ENCODE peak calls at places on chromosomes 1 and 21, in four cellular contexts. One of them, this sample, is unnamed.

GRCh38 chr1:149949911-149950310 is 13.2 kb upstream of the MTMR11 start:
- DNase-seq in IMR-90: no peak
- DNase-seq in neuronal stem cell: no peak
- DNase-seq in H1: no peak
- DNase-seq in this sample: no peak

GRCh38 chr21:32240708-32241433 is 38.0 kb downstream of the MIS18A start:
- DNase-seq in IMR-90: peak; percentile 54
- DNase-seq in neuronal stem cell: no peak
- DNase-seq in H1: no peak
- DNase-seq in this sample: no peak

GRCh38 chr1:24084050-24084449 is 27.9 kb downstream of the MYOM3 start:
- DNase-seq in IMR-90: no peak
- DNase-seq in neuronal stem cell: no peak
- DNase-seq in H1: no peak
- DNase-seq in this sample: no peak

GRCh38 chr21:22076471-22076870 is 1078.3 kb downstream of the NCAM2 start:
- DNase-seq in IMR-90: no peak
- DNase-seq in neuronal stem cell: peak; percentile 39
- DNase-seq in H1: no peak
- DNase-seq in this sample: no peak

GRCh38 chr1:109793089-109793485 is 29.4 kb upstream of the EPS8L3 start:
- DNase-seq in IMR-90: no peak
- DNase-seq in neuronal stem cell: no peak
- DNase-seq in H1: no peak
- DNase-seq in this sample: no peak

GRCh38 chr1:10734900-10735602 is 61.4 kb downstream of the CASZ1 start:
- DNase-seq in IMR-90: no peak
- DNase-seq in neuronal stem cell: peak; percentile 44
- DNase-seq in H1: no peak
- DNase-seq in this sample: peak; percentile 27

GRCh38 chr1:234893725-234894630 is 234.7 kb downstream of the TOMM20 start:
- DNase-seq in IMR-90: peak; percentile 80
- DNase-seq in neuronal stem cell: no peak
- DNase-seq in H1: no peak
- DNase-seq in this sample: no peak

GRCh38 chr1:201714542-201715276 is 114.2 kb upstream of the IPO9 start:
- DNase-seq in IMR-90: peak; percentile 100
- DNase-seq in neuronal stem cell: no peak
- DNase-seq in H1: no peak
- DNase-seq in this sample: peak; percentile 95

GRCh38 chr1:64049900-64050540 is 153.4 kb upstream of the UBE2U start:
- DNase-seq in IMR-90: no peak
- DNase-seq in neuronal stem cell: no peak
- DNase-seq in H1: no peak
- DNase-seq in this sample: no peak

GRCh38 chr1:178928041-178928440 is 57.2 kb upstream of the ANGPTL1 start:
- DNase-seq in IMR-90: no peak
- DNase-seq in neuronal stem cell: no peak
- DNase-seq in H1: no peak
- DNase-seq in this sample: no peak

DNA sequence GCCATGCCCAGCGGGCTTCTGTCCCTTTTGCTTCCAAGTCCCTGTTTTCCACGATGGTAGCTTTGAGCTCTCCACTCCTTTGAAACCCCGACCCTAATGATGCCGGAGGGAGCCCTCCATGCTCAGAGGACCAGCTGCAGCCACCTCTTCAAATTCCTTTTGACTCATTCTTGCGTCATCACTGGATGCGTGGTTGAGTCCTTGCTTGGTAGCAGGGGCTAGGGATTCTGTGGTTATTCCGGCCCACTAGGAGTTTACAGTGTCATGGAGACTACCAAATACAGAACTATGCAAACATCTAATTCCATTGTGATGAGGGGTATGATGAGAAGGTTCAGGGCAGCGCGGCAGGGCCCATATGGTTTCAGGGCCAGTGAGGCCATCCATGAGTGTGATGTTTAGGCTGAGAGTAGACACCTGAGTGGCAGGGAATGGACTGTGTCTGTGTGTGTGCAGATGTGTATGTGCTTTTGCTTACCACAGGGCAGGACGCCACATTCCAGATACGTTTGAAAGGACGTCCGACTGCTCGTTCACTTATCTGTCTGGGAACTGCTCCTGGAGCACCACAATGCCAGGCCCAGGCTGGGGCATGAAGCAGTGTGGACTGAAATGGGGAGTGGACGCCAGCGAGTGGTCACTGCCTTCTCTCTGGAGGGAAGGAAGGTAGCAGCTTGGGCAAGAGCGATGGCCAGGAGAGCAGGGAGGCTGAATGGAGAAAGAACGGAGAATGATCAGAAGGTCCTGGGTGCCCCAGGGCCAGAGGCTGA is 30.4 kb upstream of the ZBTB21 start:
- DNase-seq in IMR-90: peak; percentile 100
- DNase-seq in neuronal stem cell: no peak
- DNase-seq in H1: no peak
- DNase-seq in this sample: peak; percentile 36
- H3K9ac ChIP-seq in IMR-90: peak overlapping the region; percentile 80
- H3K9ac ChIP-seq in neuronal stem cell: no peak overlapping the region
- H3K9ac ChIP-seq in H1: no peak overlapping the region
- H3K9ac ChIP-seq in this sample: no peak overlapping the region

DNA sequence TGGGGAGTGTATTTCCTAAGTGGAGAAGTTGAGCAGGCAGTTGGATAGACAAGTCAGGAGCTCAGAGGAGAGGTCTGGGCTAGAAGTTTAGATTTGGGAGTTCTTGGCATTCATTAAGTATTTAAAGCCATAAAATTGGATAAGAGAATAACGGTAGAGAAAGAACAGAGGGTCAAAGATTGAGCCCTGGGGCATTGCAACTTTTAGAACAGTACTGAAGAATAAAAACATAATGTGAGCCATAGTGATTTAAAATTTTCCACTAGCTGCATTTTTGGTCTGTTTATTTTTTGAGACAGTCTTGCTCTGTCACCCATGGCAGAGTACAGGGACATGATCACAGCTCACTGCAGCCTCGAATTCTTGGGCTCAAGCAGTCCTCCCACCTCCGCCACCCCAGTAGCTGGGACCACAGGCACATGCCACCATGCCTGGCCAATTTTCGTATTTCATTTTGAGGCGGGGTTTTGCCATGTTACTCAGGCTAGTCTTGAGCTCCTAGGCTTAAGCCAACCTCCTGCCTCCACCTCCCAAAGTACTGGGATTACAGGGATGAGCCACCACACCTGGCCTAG is 85.9 kb upstream of the SOX13 start:
- DNase-seq in IMR-90: no peak
- DNase-seq in neuronal stem cell: no peak
- DNase-seq in H1: no peak
- DNase-seq in this sample: no peak
- H3K4ac ChIP-seq in IMR-90: no peak overlapping the region
- H3K4ac ChIP-seq in neuronal stem cell: no peak overlapping the region
- H3K4ac ChIP-seq in H1: no peak overlapping the region
- H3K4ac ChIP-seq in this sample: no peak overlapping the region

GRCh38 chr1:196607940-196608339 is 300 bp downstream of the KCNT2 start:
- DNase-seq in IMR-90: no peak
- DNase-seq in neuronal stem cell: no peak
- DNase-seq in H1: no peak
- DNase-seq in this sample: no peak
- H3K9ac ChIP-seq in IMR-90: peak overlapping the region; percentile 77
- H3K9ac ChIP-seq in neuronal stem cell: peak overlapping the region; percentile 86
- H3K9ac ChIP-seq in H1: peak overlapping the region; percentile 75
- H3K9ac ChIP-seq in this sample: peak overlapping the region; percentile 70

GRCh38 chr21:37367301-37367757 is 756 bp downstream of the DYRK1A start:
- DNase-seq in IMR-90: no peak
- DNase-seq in neuronal stem cell: no peak
- DNase-seq in H1: no peak
- DNase-seq in this sample: no peak
- H3K4ac ChIP-seq in IMR-90: no peak overlapping the region
- H3K4ac ChIP-seq in neuronal stem cell: peak overlapping the region; percentile 100
- H3K4ac ChIP-seq in H1: no peak overlapping the region
- H3K4ac ChIP-seq in this sample: peak overlapping the region; percentile 99

DNA sequence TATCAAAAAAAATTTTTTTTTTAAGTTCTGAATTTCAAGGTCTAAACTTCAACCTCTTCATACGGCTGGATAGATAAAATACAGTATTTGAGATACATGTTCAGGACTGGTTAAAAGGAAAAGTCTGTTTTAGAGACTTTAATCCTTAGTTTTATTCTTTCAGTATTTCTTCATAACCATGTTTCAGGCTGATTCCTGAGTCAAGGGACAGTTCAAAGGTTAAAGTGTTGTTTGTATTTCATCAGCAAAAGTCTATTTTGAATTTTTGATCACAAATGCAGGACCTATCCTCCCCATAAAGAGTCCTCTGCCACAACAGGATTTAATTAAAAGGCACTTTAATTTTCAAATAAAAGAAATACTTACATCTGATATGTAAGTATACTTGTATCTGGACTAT is 53.5 kb downstream of the SELENOF start:
- DNase-seq in IMR-90: no peak
- DNase-seq in neuronal stem cell: no peak
- DNase-seq in H1: no peak
- DNase-seq in this sample: no peak
- H3K9ac ChIP-seq in IMR-90: no peak overlapping the region
- H3K9ac ChIP-seq in neuronal stem cell: no peak overlapping the region
- H3K9ac ChIP-seq in H1: no peak overlapping the region
- H3K9ac ChIP-seq in this sample: no peak overlapping the region

GRCh38 chr1:156896490-156897033 is 3.0 kb downstream of the PEAR1 start:
- DNase-seq in IMR-90: peak; percentile 92
- DNase-seq in neuronal stem cell: no peak
- DNase-seq in H1: no peak
- DNase-seq in this sample: peak; percentile 93

GRCh38 chr1:156895408-156895874 is 1.9 kb downstream of the PEAR1 start:
- DNase-seq in IMR-90: peak; percentile 27
- DNase-seq in neuronal stem cell: no peak
- DNase-seq in H1: no peak
- DNase-seq in this sample: no peak

GRCh38 chr1:156895927-156896326 is 2.4 kb downstream of the PEAR1 start:
- DNase-seq in IMR-90: no peak
- DNase-seq in neuronal stem cell: no peak
- DNase-seq in H1: no peak
- DNase-seq in this sample: no peak

GRCh38 chr1:156898151-156898550 is 4.6 kb downstream of the PEAR1 start:
- DNase-seq in IMR-90: peak; percentile 72
- DNase-seq in neuronal stem cell: no peak
- DNase-seq in H1: no peak
- DNase-seq in this sample: no peak

DNA sequence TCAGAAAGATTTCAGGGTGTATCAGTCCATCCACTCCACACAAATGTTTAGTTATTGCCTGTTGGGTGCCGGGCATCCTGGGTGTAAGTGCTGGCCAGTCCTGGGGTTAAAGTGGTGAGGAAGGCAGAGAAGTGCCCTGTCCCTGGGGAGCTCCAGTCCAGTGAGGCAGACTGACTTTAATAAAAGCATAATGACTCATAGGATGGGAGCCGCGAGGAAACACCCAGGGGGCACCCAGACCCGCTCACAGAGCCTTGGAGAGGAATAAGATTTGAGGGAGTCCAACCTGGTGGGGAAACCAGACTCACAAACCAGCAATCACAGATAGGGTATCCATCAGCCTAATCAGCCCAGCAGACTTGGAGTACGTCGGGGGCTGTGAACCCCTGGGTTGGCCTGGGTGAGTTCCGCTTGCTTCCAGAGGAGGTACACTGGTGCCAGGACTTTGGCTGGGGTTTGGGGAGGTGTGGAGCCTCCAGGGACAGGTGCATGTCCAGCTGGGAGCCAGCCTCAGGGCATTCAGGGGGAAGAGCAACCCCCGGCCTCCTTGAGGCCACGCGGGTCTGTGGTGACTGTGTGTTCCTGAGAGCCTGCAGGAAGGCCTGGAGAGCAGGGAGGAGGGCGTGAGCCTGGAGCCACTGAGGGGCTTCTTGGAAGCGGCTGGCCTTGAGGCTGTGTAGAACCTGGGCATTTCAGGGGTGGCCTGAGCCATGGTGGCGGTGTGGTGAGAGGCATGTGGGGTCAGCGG is 3.7 kb downstream of the PEAR1 start:
- DNase-seq in IMR-90: peak; percentile 67
- DNase-seq in neuronal stem cell: no peak
- DNase-seq in H1: no peak
- DNase-seq in this sample: no peak
- H3K4ac ChIP-seq in IMR-90: peak overlapping the region; percentile 96
- H3K4ac ChIP-seq in neuronal stem cell: peak overlapping the region; percentile 30
- H3K4ac ChIP-seq in H1: no peak overlapping the region
- H3K4ac ChIP-seq in this sample: no peak overlapping the region

GRCh38 chr1:245094092-245094491 is 60.7 kb upstream of the KIF26B start:
- DNase-seq in IMR-90: no peak
- DNase-seq in neuronal stem cell: no peak
- DNase-seq in H1: no peak
- DNase-seq in this sample: peak; percentile 70

GRCh38 chr1:245090491-245091090 is 64.2 kb upstream of the KIF26B start:
- DNase-seq in IMR-90: no peak
- DNase-seq in neuronal stem cell: no peak
- DNase-seq in H1: no peak
- DNase-seq in this sample: no peak

GRCh38 chr1:245092638-245092976 is 62.2 kb upstream of the KIF26B start:
- DNase-seq in IMR-90: no peak
- DNase-seq in neuronal stem cell: no peak
- DNase-seq in H1: no peak
- DNase-seq in this sample: no peak

GRCh38 chr1:245091171-245091621 is 63.6 kb upstream of the KIF26B start:
- DNase-seq in IMR-90: peak; percentile 37
- DNase-seq in neuronal stem cell: no peak
- DNase-seq in H1: no peak
- DNase-seq in this sample: no peak

GRCh38 chr1:245091818-245092637 is 62.8 kb upstream of the KIF26B start:
- DNase-seq in IMR-90: peak; percentile 99
- DNase-seq in neuronal stem cell: no peak
- DNase-seq in H1: peak; percentile 10
- DNase-seq in this sample: peak; percentile 70
- H3K9ac ChIP-seq in IMR-90: peak overlapping the region; percentile 55
- H3K9ac ChIP-seq in neuronal stem cell: no peak overlapping the region
- H3K9ac ChIP-seq in H1: no peak overlapping the region
- H3K9ac ChIP-seq in this sample: no peak overlapping the region